ENCODE peak calls at places on chromosomes 5 and 9, in ten cellular contexts. C is left lung; T is body of pancreas; L is AG09309; B is Calu3; P is epithelial cell of proximal tubule; O is prostate gland; F is lung; X is CD8-positive, alpha-beta T cell; H is nephron progenitor cell. R is an unnamed sample.
A peak's percentile ranks its signal among the peaks of the same experiment; 100 is the strongest.

GRCh38 chr5:11547730-11548129 is 356.5 kb downstream of the CTNND2 start:
- DNase-seq in P (no peak), O (no peak), H (no peak), T (no peak), C (no peak), F (no peak), X (no peak), B (no peak), L (no peak), R (no peak)

GRCh38 chr9:37840560-37841194 is 40.1 kb downstream of the DCAF10 start:
- DNase-seq in C (no peak), L (peak; percentile 21), B (no peak), T (no peak), X (no peak), P (peak; percentile 9), F (no peak), O (no peak), H (no peak), R (peak; percentile 71)

GRCh38 chr9:93172646-93173364 is 11.1 kb upstream of the WNK2 start:
- DNase-seq in L (no peak), O (no peak), H (no peak), T (no peak), B (no peak), C (peak; percentile 68), P (no peak), F (no peak), X (no peak), R (no peak)

GRCh38 chr5:42021119-42021518 is 96.0 kb downstream of the FBXO4 start:
- DNase-seq in X (no peak), F (no peak), H (no peak), T (no peak), C (no peak), L (no peak), B (no peak), P (no peak), O (no peak), R (no peak)

GRCh38 chr5:119316116-119316515 is 39.7 kb upstream of the TNFAIP8 start:
- DNase-seq in O (no peak), B (no peak), F (no peak), H (no peak), T (no peak), C (no peak), X (peak; percentile 50), L (no peak), P (no peak), R (no peak)

GRCh38 chr9:3758816-3759576 is 233.2 kb upstream of the RFX3 start:
- DNase-seq in F (no peak), X (no peak), T (no peak), P (no peak), B (no peak), C (no peak), H (no peak), L (no peak), O (no peak), R (no peak)

GRCh38 chr5:124199902-124200301 is 546.5 kb downstream of the ZNF608 start:
- DNase-seq in C (no peak), F (no peak), X (no peak), P (no peak), L (no peak), T (no peak), O (no peak), B (no peak), H (no peak), R (no peak)

GRCh38 chr5:56088967-56089829 is 94.4 kb upstream of the IL6ST start:
- DNase-seq in F (no peak), C (no peak), O (no peak), B (no peak), H (no peak), T (no peak), X (no peak), L (no peak), P (peak; percentile 68), R (no peak)

GRCh38 chr5:137303509-137303908 is 195.6 kb downstream of the SPOCK1 start:
- DNase-seq in O (no peak), B (no peak), P (no peak), L (no peak), C (no peak), T (no peak), F (no peak), H (no peak), X (no peak), R (no peak)

GRCh38 chr9:116716441-116716840 is 29.3 kb downstream of the TRIM32 start:
- DNase-seq in T (no peak), C (no peak), F (no peak), P (no peak), L (no peak), H (no peak), O (no peak), X (no peak), B (no peak), R (no peak)

GRCh38 chr5:17185776-17186175 is 31.7 kb upstream of the BASP1 start:
- DNase-seq in H (no peak), X (no peak), B (no peak), F (no peak), T (peak; percentile 30), P (no peak), O (no peak), C (no peak), L (peak; percentile 95), R (no peak)

GRCh38 chr9:129752915-129753724 is at the start of gene PTGES:
- DNase-seq in X (peak; percentile 62), T (peak; percentile 64), H (peak; percentile 87), B (peak; percentile 69), P (no peak), F (peak; percentile 64), L (peak; percentile 47), O (peak; percentile 46), C (peak; percentile 90), R (peak; percentile 82)

GRCh38 chr9:82531795-82532194 is 531.1 kb downstream of the RASEF start:
- DNase-seq in F (no peak), P (no peak), C (no peak), H (no peak), B (no peak), T (no peak), O (no peak), L (no peak), X (no peak), R (no peak)

GRCh38 chr9:82526629-82527028 is 536.3 kb downstream of the RASEF start:
- DNase-seq in C (no peak), B (no peak), T (no peak), P (no peak), H (no peak), X (no peak), L (no peak), F (no peak), O (no peak), R (no peak)

GRCh38 chr9:82535432-82535998 is 527.4 kb downstream of the RASEF start:
- DNase-seq in F (no peak), C (no peak), B (no peak), X (no peak), H (no peak), O (no peak), T (no peak), L (no peak), P (no peak), R (no peak)

GRCh38 chr9:82532504-82532903 is 530.4 kb downstream of the RASEF start:
- DNase-seq in L (no peak), F (no peak), O (no peak), T (no peak), C (no peak), P (no peak), H (no peak), X (no peak), B (no peak), R (no peak)
- TF ChIP-seq CTCF in L (no peak), F (peak; percentile 39), O (peak; percentile 59), T (no peak), C (no peak), P (peak; percentile 50), H (no peak), X (no peak), B (peak; percentile 16), R (peak; percentile 49)

DNA sequence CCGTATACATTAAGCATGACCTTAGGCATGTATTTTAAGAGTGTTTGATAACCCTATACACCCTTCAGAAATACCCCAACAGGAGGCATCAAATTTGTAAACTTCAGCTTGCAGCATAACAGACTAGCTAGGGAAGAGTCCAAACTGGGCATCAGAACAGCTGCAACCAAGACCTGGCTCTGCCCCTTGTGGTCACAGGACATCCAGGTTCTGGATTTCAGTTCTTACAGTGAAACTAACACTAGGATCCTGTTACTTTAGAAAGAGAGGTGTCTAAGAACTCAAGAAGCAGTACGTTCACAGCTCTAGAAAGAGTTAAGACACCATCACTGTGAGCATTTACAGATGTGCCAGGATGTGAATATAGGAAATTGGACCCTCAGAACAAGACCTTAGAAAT is 229.8 kb downstream of the BNC2 start:
- DNase-seq in C (no peak), F (no peak), H (no peak), O (no peak), B (no peak), T (no peak), P (no peak), L (no peak), X (no peak), R (no peak)
- TF ChIP-seq CTCF in C (no peak), F (no peak), H (no peak), O (no peak), B (no peak), T (no peak), P (peak; percentile 63), L (peak; percentile 25), X (no peak), R (peak; percentile 31)

GRCh38 chr5:159444441-159445082 is 114.3 kb upstream of the IL12B start:
- DNase-seq in F (no peak), B (peak; percentile 24), L (no peak), X (no peak), C (no peak), O (peak; percentile 28), T (no peak), H (no peak), P (no peak), R (no peak)

GRCh38 chr5:159441441-159441840 is 111.2 kb upstream of the IL12B start:
- DNase-seq in L (no peak), P (no peak), H (peak; percentile 30), T (no peak), B (peak; percentile 30), F (no peak), X (no peak), C (no peak), O (no peak), R (no peak)

GRCh38 chr5:159440235-159440634 is 109.9 kb upstream of the IL12B start:
- DNase-seq in C (no peak), X (no peak), F (no peak), H (no peak), L (no peak), P (no peak), B (no peak), T (no peak), O (no peak), R (no peak)

GRCh38 chr5:159440948-159441347 is 110.7 kb upstream of the IL12B start:
- DNase-seq in C (no peak), X (no peak), F (no peak), H (no peak), P (no peak), B (no peak), L (no peak), T (no peak), O (no peak), R (no peak)

GRCh38 chr5:159442210-159442850 is 112.0 kb upstream of the IL12B start:
- DNase-seq in P (no peak), X (no peak), F (no peak), O (no peak), B (no peak), H (peak; percentile 16), C (peak; percentile 54), L (no peak), T (no peak), R (no peak)
- TF ChIP-seq CTCF in P (no peak), X (no peak), F (no peak), O (no peak), B (no peak), H (no peak), C (no peak), L (no peak), T (no peak), R (no peak)

GRCh38 chr9:133713960-133714495 is 24.1 kb downstream of the SARDH start:
- DNase-seq in T (no peak), O (no peak), L (no peak), X (no peak), H (no peak), B (no peak), F (no peak), P (no peak), C (no peak), R (peak; percentile 51)
- TF ChIP-seq CTCF in T (no peak), O (no peak), L (no peak), X (no peak), H (no peak), B (no peak), F (no peak), P (no peak), C (no peak), R (no peak)